ENCODE peak calls at places on chromosome 19, in seven cellular contexts. One of them, this sample, is unnamed.

GRCh38 chr19:48997972-48998371 is 4.3 kb downstream of the RUVBL2 start:
- DNase-seq in stomach: peak
- DNase-seq in adrenal gland: peak
- DNase-seq in PC-3: peak
- DNase-seq in fibroblast of lung: peak
- DNase-seq in kidney: no peak
- DNase-seq in right lobe of liver: no peak
- DNase-seq in this sample: no peak

GRCh38 chr19:7605490-7606222 is 10.0 kb downstream of the CAMSAP3 start:
- DNase-seq in right lobe of liver: no peak
- DNase-seq in stomach: no peak
- DNase-seq in kidney: no peak
- DNase-seq in fibroblast of lung: no peak
- DNase-seq in adrenal gland: no peak
- DNase-seq in PC-3: peak
- DNase-seq in this sample: no peak

GRCh38 chr19:17421942-17422341 is 2.1 kb downstream of the MVB12A start:
- DNase-seq in right lobe of liver: no peak
- DNase-seq in PC-3: no peak
- DNase-seq in fibroblast of lung: no peak
- DNase-seq in stomach: no peak
- DNase-seq in kidney: no peak
- DNase-seq in adrenal gland: no peak
- DNase-seq in this sample: no peak

GRCh38 chr19:5557691-5558090 is 10.1 kb downstream of the TINCR start:
- DNase-seq in right lobe of liver: no peak
- DNase-seq in fibroblast of lung: no peak
- DNase-seq in PC-3: no peak
- DNase-seq in stomach: no peak
- DNase-seq in adrenal gland: no peak
- DNase-seq in kidney: no peak
- DNase-seq in this sample: no peak

GRCh38 chr19:29478578-29479565 is 46.9 kb upstream of the VSTM2B start:
- DNase-seq in right lobe of liver: no peak
- DNase-seq in fibroblast of lung: no peak
- DNase-seq in kidney: no peak
- DNase-seq in PC-3: no peak
- DNase-seq in stomach: no peak
- DNase-seq in adrenal gland: no peak
- DNase-seq in this sample: no peak

GRCh38 chr19:10420444-10421239 is at the start of gene PDE4A:
- DNase-seq in stomach: no peak
- DNase-seq in fibroblast of lung: peak
- DNase-seq in adrenal gland: no peak
- DNase-seq in right lobe of liver: no peak
- DNase-seq in PC-3: peak
- DNase-seq in kidney: peak
- DNase-seq in this sample: peak

GRCh38 chr19:48354332-48354992 is 9.3 kb downstream of the TMEM143 start:
- DNase-seq in adrenal gland: peak
- DNase-seq in PC-3: peak
- DNase-seq in kidney: no peak
- DNase-seq in right lobe of liver: no peak
- DNase-seq in stomach: no peak
- DNase-seq in fibroblast of lung: peak
- DNase-seq in this sample: no peak

GRCh38 chr19:54390942-54391577 is 24.2 kb upstream of the TTYH1 start:
- DNase-seq in right lobe of liver: no peak
- DNase-seq in PC-3: peak
- DNase-seq in adrenal gland: peak
- DNase-seq in kidney: no peak
- DNase-seq in stomach: peak
- DNase-seq in fibroblast of lung: peak
- DNase-seq in this sample: no peak

GRCh38 chr19:29966594-29967249 is 24.7 kb downstream of the URI1 start:
- DNase-seq in kidney: no peak
- DNase-seq in right lobe of liver: no peak
- DNase-seq in PC-3: peak
- DNase-seq in stomach: no peak
- DNase-seq in adrenal gland: no peak
- DNase-seq in fibroblast of lung: peak
- DNase-seq in this sample: no peak

GRCh38 chr19:39307233-39307821 is 11.1 kb downstream of the IFNL1 start:
- DNase-seq in right lobe of liver: no peak
- DNase-seq in stomach: peak
- DNase-seq in kidney: peak
- DNase-seq in adrenal gland: peak
- DNase-seq in fibroblast of lung: no peak
- DNase-seq in PC-3: no peak
- DNase-seq in this sample: no peak

GRCh38 chr19:16628183-16628983 is at the start of gene MED26:
- DNase-seq in PC-3: peak
- DNase-seq in stomach: peak
- DNase-seq in kidney: peak
- DNase-seq in fibroblast of lung: peak
- DNase-seq in adrenal gland: peak
- DNase-seq in right lobe of liver: peak
- DNase-seq in this sample: peak

GRCh38 chr19:50830266-50831025 is 2.9 kb downstream of the KLK15 start:
- DNase-seq in fibroblast of lung: no peak
- DNase-seq in adrenal gland: no peak
- DNase-seq in right lobe of liver: no peak
- DNase-seq in PC-3: no peak
- DNase-seq in kidney: no peak
- DNase-seq in stomach: no peak
- DNase-seq in this sample: no peak

GRCh38 chr19:39115105-39115847 is 10.3 kb upstream of the PAK4 start:
- DNase-seq in PC-3: no peak
- DNase-seq in stomach: no peak
- DNase-seq in right lobe of liver: no peak
- DNase-seq in adrenal gland: peak
- DNase-seq in fibroblast of lung: no peak
- DNase-seq in kidney: peak
- DNase-seq in this sample: no peak

GRCh38 chr19:49749055-49749716 is 13.9 kb downstream of the TSKS start:
- DNase-seq in stomach: no peak
- DNase-seq in kidney: no peak
- DNase-seq in PC-3: peak
- DNase-seq in right lobe of liver: no peak
- DNase-seq in adrenal gland: no peak
- DNase-seq in fibroblast of lung: no peak
- DNase-seq in this sample: no peak

GRCh38 chr19:30227071-30227621 is 145.0 kb upstream of the ZNF536 start:
- DNase-seq in kidney: no peak
- DNase-seq in fibroblast of lung: no peak
- DNase-seq in PC-3: no peak
- DNase-seq in stomach: no peak
- DNase-seq in adrenal gland: peak
- DNase-seq in right lobe of liver: no peak
- DNase-seq in this sample: no peak

GRCh38 chr19:49836176-49837008 is 14.6 kb upstream of the PTOV1 start:
- DNase-seq in right lobe of liver: no peak
- DNase-seq in fibroblast of lung: no peak
- DNase-seq in adrenal gland: no peak
- DNase-seq in kidney: no peak
- DNase-seq in PC-3: no peak
- DNase-seq in stomach: no peak
- DNase-seq in this sample: no peak

GRCh38 chr19:29583196-29584006 is 22.7 kb upstream of the POP4 start:
- DNase-seq in stomach: no peak
- DNase-seq in fibroblast of lung: peak
- DNase-seq in right lobe of liver: no peak
- DNase-seq in PC-3: peak
- DNase-seq in adrenal gland: no peak
- DNase-seq in kidney: no peak
- DNase-seq in this sample: no peak

GRCh38 chr19:31943778-31944177 is 401.6 kb upstream of the ZNF507 start:
- DNase-seq in kidney: no peak
- DNase-seq in right lobe of liver: no peak
- DNase-seq in PC-3: no peak
- DNase-seq in stomach: no peak
- DNase-seq in adrenal gland: no peak
- DNase-seq in fibroblast of lung: no peak
- DNase-seq in this sample: no peak

GRCh38 chr19:31825134-31826094 is 476.2 kb upstream of the TSHZ3 start:
- DNase-seq in fibroblast of lung: no peak
- DNase-seq in PC-3: no peak
- DNase-seq in stomach: no peak
- DNase-seq in right lobe of liver: no peak
- DNase-seq in kidney: no peak
- DNase-seq in adrenal gland: no peak
- DNase-seq in this sample: no peak

GRCh38 chr19:16930753-16931152 is 42.0 kb downstream of the F2RL3 start:
- DNase-seq in adrenal gland: no peak
- DNase-seq in fibroblast of lung: no peak
- DNase-seq in kidney: no peak
- DNase-seq in right lobe of liver: no peak
- DNase-seq in PC-3: no peak
- DNase-seq in stomach: no peak
- DNase-seq in this sample: no peak

GRCh38 chr19:53881482-53882390 is at the start of gene PRKCG:
- DNase-seq in stomach: peak
- DNase-seq in fibroblast of lung: no peak
- DNase-seq in adrenal gland: no peak
- DNase-seq in kidney: peak
- DNase-seq in right lobe of liver: peak
- DNase-seq in PC-3: peak
- DNase-seq in this sample: peak

GRCh38 chr19:40809358-40810086 is 10.5 kb downstream of the EGLN2 start:
- DNase-seq in adrenal gland: no peak
- DNase-seq in right lobe of liver: no peak
- DNase-seq in PC-3: no peak
- DNase-seq in kidney: peak
- DNase-seq in stomach: no peak
- DNase-seq in fibroblast of lung: no peak
- DNase-seq in this sample: no peak
- H3K27ac ChIP-seq in adrenal gland: no peak
- H3K27ac ChIP-seq in right lobe of liver: no peak
- H3K27ac ChIP-seq in PC-3: no peak
- H3K27ac ChIP-seq in kidney: no peak
- H3K27ac ChIP-seq in stomach: no peak
- H3K27ac ChIP-seq in fibroblast of lung: no peak
- H3K27ac ChIP-seq in this sample: peak

GRCh38 chr19:45139286-45140143 is 21.3 kb downstream of the NKPD1 start:
- DNase-seq in right lobe of liver: no peak
- DNase-seq in stomach: no peak
- DNase-seq in adrenal gland: no peak
- DNase-seq in kidney: peak
- DNase-seq in fibroblast of lung: no peak
- DNase-seq in PC-3: no peak
- DNase-seq in this sample: no peak

GRCh38 chr19:45137179-45137761 is 23.5 kb downstream of the NKPD1 start:
- DNase-seq in fibroblast of lung: peak
- DNase-seq in PC-3: no peak
- DNase-seq in stomach: no peak
- DNase-seq in adrenal gland: no peak
- DNase-seq in kidney: no peak
- DNase-seq in right lobe of liver: no peak
- DNase-seq in this sample: peak

GRCh38 chr19:45140144-45140503 is 20.7 kb downstream of the NKPD1 start:
- DNase-seq in fibroblast of lung: no peak
- DNase-seq in PC-3: no peak
- DNase-seq in adrenal gland: no peak
- DNase-seq in kidney: no peak
- DNase-seq in right lobe of liver: no peak
- DNase-seq in stomach: no peak
- DNase-seq in this sample: no peak

GRCh38 chr19:45136507-45137178 is 24.1 kb downstream of the NKPD1 start:
- DNase-seq in PC-3: no peak
- DNase-seq in stomach: no peak
- DNase-seq in fibroblast of lung: no peak
- DNase-seq in adrenal gland: no peak
- DNase-seq in right lobe of liver: no peak
- DNase-seq in kidney: no peak
- DNase-seq in this sample: no peak

GRCh38 chr19:45138303-45138751 is 22.5 kb downstream of the NKPD1 start:
- DNase-seq in stomach: no peak
- DNase-seq in kidney: no peak
- DNase-seq in fibroblast of lung: no peak
- DNase-seq in right lobe of liver: no peak
- DNase-seq in adrenal gland: peak
- DNase-seq in PC-3: no peak
- DNase-seq in this sample: no peak
- H3K27ac ChIP-seq in stomach: no peak
- H3K27ac ChIP-seq in kidney: no peak
- H3K27ac ChIP-seq in fibroblast of lung: no peak
- H3K27ac ChIP-seq in right lobe of liver: no peak
- H3K27ac ChIP-seq in adrenal gland: no peak
- H3K27ac ChIP-seq in PC-3: no peak
- H3K27ac ChIP-seq in this sample: no peak

GRCh38 chr19:19064811-19065745 is 1.3 kb downstream of the SLC25A42 start:
- DNase-seq in kidney: no peak
- DNase-seq in right lobe of liver: no peak
- DNase-seq in stomach: no peak
- DNase-seq in PC-3: peak
- DNase-seq in fibroblast of lung: no peak
- DNase-seq in adrenal gland: no peak
- DNase-seq in this sample: no peak
- H3K27ac ChIP-seq in kidney: peak
- H3K27ac ChIP-seq in right lobe of liver: no peak
- H3K27ac ChIP-seq in stomach: peak
- H3K27ac ChIP-seq in PC-3: no peak
- H3K27ac ChIP-seq in fibroblast of lung: no peak
- H3K27ac ChIP-seq in adrenal gland: no peak
- H3K27ac ChIP-seq in this sample: no peak

GRCh38 chr19:15262011-15262410 is 29.8 kb upstream of the EPHX3 start:
- DNase-seq in stomach: no peak
- DNase-seq in fibroblast of lung: no peak
- DNase-seq in PC-3: no peak
- DNase-seq in adrenal gland: no peak
- DNase-seq in right lobe of liver: no peak
- DNase-seq in kidney: no peak
- DNase-seq in this sample: no peak

GRCh38 chr19:15257782-15258181 is 25.5 kb upstream of the EPHX3 start:
- DNase-seq in fibroblast of lung: no peak
- DNase-seq in right lobe of liver: no peak
- DNase-seq in adrenal gland: no peak
- DNase-seq in stomach: no peak
- DNase-seq in PC-3: no peak
- DNase-seq in kidney: no peak
- DNase-seq in this sample: no peak

GRCh38 chr19:15259900-15260299 is 27.7 kb upstream of the EPHX3 start:
- DNase-seq in adrenal gland: no peak
- DNase-seq in right lobe of liver: no peak
- DNase-seq in kidney: no peak
- DNase-seq in fibroblast of lung: no peak
- DNase-seq in PC-3: no peak
- DNase-seq in stomach: no peak
- DNase-seq in this sample: no peak

GRCh38 chr19:15263361-15263985 is 31.2 kb upstream of the EPHX3 start:
- DNase-seq in fibroblast of lung: no peak
- DNase-seq in stomach: no peak
- DNase-seq in right lobe of liver: no peak
- DNase-seq in PC-3: no peak
- DNase-seq in kidney: no peak
- DNase-seq in adrenal gland: no peak
- DNase-seq in this sample: no peak

DNA sequence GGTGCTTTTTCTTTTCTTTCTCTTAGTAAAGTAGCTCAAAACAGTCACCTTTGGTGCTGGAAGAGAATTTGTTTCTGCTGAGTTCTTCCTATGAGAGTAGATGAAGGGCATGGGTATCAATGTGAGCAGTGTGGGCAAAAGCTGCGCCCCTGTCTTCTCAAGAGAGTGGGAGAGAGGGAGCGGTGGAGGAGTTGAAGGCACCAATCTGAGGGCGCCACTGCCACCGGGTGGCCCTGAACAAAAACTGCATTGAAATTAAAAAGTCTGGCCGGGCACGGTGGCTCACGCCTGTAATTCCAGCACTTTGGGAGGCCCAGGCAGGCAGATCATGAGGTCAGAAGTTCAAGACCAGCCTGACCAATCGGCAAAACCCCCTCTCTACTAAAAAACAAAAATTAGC is 28.7 kb upstream of the EPHX3 start:
- DNase-seq in PC-3: peak
- DNase-seq in right lobe of liver: no peak
- DNase-seq in kidney: no peak
- DNase-seq in stomach: no peak
- DNase-seq in adrenal gland: no peak
- DNase-seq in fibroblast of lung: no peak
- DNase-seq in this sample: no peak
- H3K27ac ChIP-seq in PC-3: no peak
- H3K27ac ChIP-seq in right lobe of liver: no peak
- H3K27ac ChIP-seq in kidney: no peak
- H3K27ac ChIP-seq in stomach: no peak
- H3K27ac ChIP-seq in adrenal gland: no peak
- H3K27ac ChIP-seq in fibroblast of lung: no peak
- H3K27ac ChIP-seq in this sample: no peak

This sample was measured in heart left ventricle.